ENCODE peak calls at places on chromosomes 1 and 21, in six cellular contexts. G, A, I, Q, Z and K are unnamed samples.

GRCh38 chr1:78054559-78054958 is 8.8 kb downstream of the GIPC2 start:
- DNase-seq in G (no peak), A (no peak), I (peak; percentile 33), Q (no peak), Z (no peak), K (no peak)

GRCh38 chr1:181021155-181021554 is 1.5 kb downstream of the STX6 start:
- DNase-seq in G (no peak), A (no peak), I (no peak), Q (no peak), Z (no peak), K (no peak)

GRCh38 chr1:1598051-1598719 is 1.8 kb downstream of the FNDC10 start:
- DNase-seq in G (no peak), A (no peak), I (peak; percentile 61), Q (no peak), Z (no peak), K (no peak)

GRCh38 chr21:16196521-16197208 is 466.9 kb downstream of the USP25 start:
- DNase-seq in G (no peak), A (no peak), I (no peak), Q (no peak), Z (no peak), K (no peak)

GRCh38 chr21:15327637-15328265 is 263.0 kb upstream of the NRIP1 start:
- DNase-seq in G (no peak), A (no peak), I (no peak), Q (no peak), Z (no peak), K (no peak)

GRCh38 chr1:93846151-93846928 is 32.7 kb downstream of the DNTTIP2 start:
- DNase-seq in G (peak; percentile 57), A (peak; percentile 85), I (peak; percentile 98), Q (peak; percentile 88), Z (peak; percentile 87), K (no peak)

GRCh38 chr1:245585252-245585959 is 430.6 kb downstream of the KIF26B start:
- DNase-seq in G (no peak), A (no peak), I (no peak), Q (no peak), Z (no peak), K (no peak)

GRCh38 chr21:45935628-45936027 is 45.9 kb upstream of the COL6A1 start:
- DNase-seq in G (no peak), A (peak; percentile 19), I (peak; percentile 53), Q (no peak), Z (no peak), K (no peak)

GRCh38 chr1:222557574-222557973 is 9.7 kb upstream of the HHIPL2 start:
- DNase-seq in G (no peak), A (no peak), I (no peak), Q (no peak), Z (no peak), K (no peak)

GRCh38 chr1:25619101-25619890 is 2.7 kb downstream of the MAN1C1 start:
- DNase-seq in G (no peak), A (no peak), I (peak; percentile 45), Q (peak; percentile 64), Z (peak; percentile 75), K (no peak)

GRCh38 chr1:84089470-84090261 is 54.4 kb upstream of the PRKACB start:
- DNase-seq in G (no peak), A (no peak), I (peak; percentile 67), Q (no peak), Z (peak; percentile 12), K (peak; percentile 78)

GRCh38 chr1:147853391-147853790 is 49.2 kb upstream of the GJA8 start:
- DNase-seq in G (no peak), A (no peak), I (no peak), Q (no peak), Z (no peak), K (no peak)

GRCh38 chr1:99887890-99888289 is 37.7 kb downstream of the AGL start:
- DNase-seq in G (no peak), A (no peak), I (no peak), Q (no peak), Z (no peak), K (no peak)

GRCh38 chr1:11838349-11839272 is 9.0 kb downstream of the NPPA start:
- DNase-seq in G (peak; percentile 47), A (peak; percentile 53), I (peak; percentile 80), Q (peak; percentile 63), Z (peak; percentile 64), K (no peak)

GRCh38 chr21:34745557-34746255 is 76.9 kb downstream of the CLIC6 start:
- DNase-seq in G (peak; percentile 30), A (peak; percentile 64), I (peak; percentile 79), Q (peak; percentile 53), Z (peak; percentile 54), K (peak; percentile 45)

GRCh38 chr1:98045211-98046030 is 124.6 kb upstream of the DPYD start:
- DNase-seq in G (no peak), A (no peak), I (peak; percentile 80), Q (no peak), Z (peak; percentile 74), K (no peak)

GRCh38 chr1:232904566-232904965 is 45.8 kb upstream of the NTPCR start:
- DNase-seq in G (no peak), A (no peak), I (peak; percentile 88), Q (no peak), Z (no peak), K (peak; percentile 23)

GRCh38 chr1:43296207-43296606 is 4.6 kb upstream of the TIE1 start:
- DNase-seq in G (no peak), A (no peak), I (no peak), Q (no peak), Z (no peak), K (no peak)

GRCh38 chr1:76826072-76826827 is 41.0 kb upstream of the ST6GALNAC5 start:
- DNase-seq in G (no peak), A (no peak), I (no peak), Q (no peak), Z (no peak), K (no peak)

GRCh38 chr1:38046333-38046883 is at the start of gene POU3F1:
- DNase-seq in G (no peak), A (no peak), I (peak; percentile 77), Q (no peak), Z (no peak), K (no peak)

GRCh38 chr1:198848206-198848605 is 209.4 kb downstream of the PTPRC start:
- DNase-seq in G (no peak), A (no peak), I (no peak), Q (no peak), Z (no peak), K (no peak)

GRCh38 chr1:160855181-160855981 is 7.3 kb downstream of the CD244 start:
- DNase-seq in G (no peak), A (no peak), I (no peak), Q (no peak), Z (no peak), K (no peak)

GRCh38 chr1:61322769-61323168 is 240.4 kb downstream of the NFIA start:
- DNase-seq in G (no peak), A (no peak), I (peak; percentile 99), Q (no peak), Z (peak; percentile 43), K (no peak)